ENCODE peak calls at places on chromosomes 4 and X, in eight cellular contexts. A is NCI-H1092; M is effector CD4-positive, alpha-beta T cell; N is KBM-7; D is A172; R is anterior cingulate cortex; T is iPS DF 6.9; X is endothelial cell. J is an unnamed sample.

GRCh38 chrX:103396186-103396585 is 19.8 kb downstream of the BEX3 start:
- DNase-seq in M (no peak), N (no peak), R (no peak), D (peak), T (no peak), A (no peak), X (no peak), J (no peak)

GRCh38 chr4:139229534-139230039 is 50.4 kb downstream of the MGARP start:
- DNase-seq in N (peak), R (no peak), M (no peak), X (no peak), D (peak), T (no peak), A (no peak), J (peak)

GRCh38 chr4:26862381-26862915 is 1.8 kb downstream of the STIM2 start:
- DNase-seq in X (no peak), M (no peak), A (no peak), R (no peak), N (no peak), D (no peak), T (no peak), J (peak)

GRCh38 chr4:146132445-146132844 is 43.1 kb upstream of the LSM6 start:
- DNase-seq in M (no peak), T (no peak), D (peak), X (no peak), A (no peak), R (no peak), N (no peak), J (no peak)

GRCh38 chrX:30283456-30284200 is 25.6 kb downstream of the NR0B1 start:
- DNase-seq in R (no peak), T (no peak), D (peak), M (no peak), N (no peak), X (no peak), A (no peak), J (no peak)

GRCh38 chr4:109079731-109080130 is 222.7 kb downstream of the COL25A1 start:
- DNase-seq in N (peak), T (no peak), R (no peak), A (no peak), D (peak), M (no peak), X (no peak), J (no peak)

GRCh38 chr4:113065629-113066028 is 16.2 kb downstream of the ANK2 start:
- DNase-seq in A (no peak), T (no peak), M (no peak), R (no peak), D (no peak), N (no peak), X (no peak), J (no peak)

GRCh38 chr4:20317424-20317985 is 65.8 kb downstream of the SLIT2 start:
- DNase-seq in D (no peak), X (no peak), R (no peak), M (no peak), A (no peak), T (no peak), N (no peak), J (no peak)

GRCh38 chr4:89439533-89439932 is 131.9 kb upstream of the GPRIN3 start:
- DNase-seq in X (no peak), R (no peak), T (no peak), D (no peak), N (no peak), M (no peak), A (no peak), J (no peak)

GRCh38 chr4:87465739-87466366 is 43.5 kb downstream of the NUDT9 start:
- DNase-seq in A (no peak), T (peak), N (peak), X (peak), D (peak), M (peak), R (no peak), J (peak)

GRCh38 chr4:7938513-7939376 is 916 bp downstream of the AFAP1 start:
- DNase-seq in R (no peak), A (no peak), X (peak), D (no peak), N (no peak), T (no peak), M (peak), J (no peak)

GRCh38 chrX:153687121-153688039 is at the start of gene SLC6A8:
- DNase-seq in N (peak), R (peak), T (no peak), X (peak), M (no peak), D (peak), A (peak), J (peak)

GRCh38 chr4:110622841-110623709 is at the start of gene PITX2:
- DNase-seq in R (no peak), A (no peak), T (no peak), D (no peak), X (peak), N (no peak), M (no peak), J (peak)

GRCh38 chrX:136147320-136147901 is at the start of gene FHL1:
- DNase-seq in T (no peak), X (peak), N (peak), A (no peak), R (peak), D (no peak), M (peak), J (peak)

GRCh38 chrX:53261573-53261972 is 19.8 kb downstream of the IQSEC2 start:
- DNase-seq in D (no peak), X (no peak), N (peak), M (no peak), T (no peak), R (no peak), A (no peak), J (no peak)

GRCh38 chrX:45164021-45164621 is 36.6 kb downstream of the DIPK2B start:
- DNase-seq in A (no peak), R (no peak), M (no peak), D (no peak), T (no peak), X (no peak), N (no peak), J (no peak)